ENCODE peak calls at places on chromosomes 2 and 18, in six cellular contexts. C is lower lobe of right lung, B is MM.1S, J is sigmoid colon, E is HCT116, Y is stomach. O is an unnamed sample.

GRCh38 chr2:85438291-85439110 is 20.0 kb downstream of the SH2D6 start:
- DNase-seq in C (no peak), B (no peak), J (no peak), E (no peak), Y (peak; percentile 41), O (peak; percentile 55)

GRCh38 chr2:166410828-166411472 is 35.2 kb upstream of the SCN9A start:
- DNase-seq in C (no peak), B (no peak), J (no peak), E (peak; percentile 58), Y (no peak), O (no peak)

GRCh38 chr2:96924775-96925747 is 55.2 kb upstream of the SEMA4C start:
- DNase-seq in C (no peak), B (no peak), J (peak; percentile 77), E (no peak), Y (no peak), O (no peak)

GRCh38 chr2:63052411-63053234 is 2.0 kb downstream of the OTX1 start:
- DNase-seq in C (no peak), B (no peak), J (peak; percentile 54), E (no peak), Y (no peak), O (peak; percentile 10)

GRCh38 chr2:97742381-97742847 is 29.0 kb downstream of the ZAP70 start:
- DNase-seq in C (no peak), B (no peak), J (no peak), E (no peak), Y (no peak), O (no peak)

GRCh38 chr2:73998451-73998850 is 13.7 kb downstream of the TET3 start:
- DNase-seq in C (no peak), B (no peak), J (no peak), E (no peak), Y (no peak), O (no peak)

GRCh38 chr2:96631804-96632435 is 6.2 kb downstream of the KANSL3 start:
- DNase-seq in C (no peak), B (no peak), J (no peak), E (no peak), Y (no peak), O (no peak)

GRCh38 chr2:33577660-33578059 is 21.4 kb downstream of the FAM98A start:
- DNase-seq in C (no peak), B (no peak), J (no peak), E (no peak), Y (no peak), O (no peak)

GRCh38 chr18:6219116-6219717 is 195.5 kb downstream of the L3MBTL4 start:
- DNase-seq in C (no peak), B (peak; percentile 30), J (no peak), E (no peak), Y (no peak), O (no peak)

GRCh38 chr2:165674780-165675179 is 119.3 kb downstream of the GALNT3 start:
- DNase-seq in C (no peak), B (peak; percentile 71), J (no peak), E (no peak), Y (no peak), O (no peak)

GRCh38 chr2:239266779-239267410 is 133.9 kb downstream of the HDAC4 start:
- DNase-seq in C (no peak), B (no peak), J (peak; percentile 64), E (no peak), Y (peak; percentile 22), O (peak; percentile 53)

GRCh38 chr18:45749918-45750689 is 26.1 kb downstream of the SLC14A1 start:
- DNase-seq in C (no peak), B (no peak), J (no peak), E (no peak), Y (no peak), O (no peak)

GRCh38 chr18:3689091-3689490 is 239.1 kb downstream of the TGIF1 start:
- DNase-seq in C (no peak), B (no peak), J (no peak), E (no peak), Y (no peak), O (no peak)

GRCh38 chr2:195363496-195363895 is 293.5 kb upstream of the SLC39A10 start:
- DNase-seq in C (no peak), B (no peak), J (no peak), E (no peak), Y (no peak), O (no peak)

GRCh38 chr2:57698935-57699449 is 347.6 kb upstream of the VRK2 start:
- DNase-seq in C (no peak), B (peak; percentile 71), J (no peak), E (no peak), Y (no peak), O (no peak)

GRCh38 chr2:47601518-47602015 is 181.4 kb upstream of the MSH6 start:
- DNase-seq in C (no peak), B (no peak), J (no peak), E (no peak), Y (no peak), O (no peak)

GRCh38 chr2:143698888-143699570 is 569.8 kb downstream of the ARHGAP15 start:
- DNase-seq in C (no peak), B (no peak), J (no peak), E (no peak), Y (no peak), O (no peak)

GRCh38 chr2:204272089-204272488 is 273.2 kb upstream of the PARD3B start:
- DNase-seq in C (no peak), B (no peak), J (no peak), E (no peak), Y (no peak), O (no peak)

GRCh38 chr18:58887613-58887963 is 22.9 kb downstream of the ZNF532 start:
- DNase-seq in C (peak; percentile 81), B (peak; percentile 77), J (peak; percentile 80), E (no peak), Y (peak; percentile 38), O (peak; percentile 63)

GRCh38 chr2:228688007-228688645 is 506.6 kb upstream of the SPHKAP start:
- DNase-seq in C (no peak), B (no peak), J (no peak), E (no peak), Y (no peak), O (no peak)

GRCh38 chr18:59813942-59814341 is 85.9 kb upstream of the PMAIP1 start:
- DNase-seq in C (no peak), B (no peak), J (no peak), E (no peak), Y (no peak), O (no peak)

GRCh38 chr2:127593228-127594115 is 52.5 kb upstream of the GPR17 start:
- DNase-seq in C (no peak), B (no peak), J (no peak), E (no peak), Y (peak; percentile 20), O (no peak)

GRCh38 chr2:197184959-197185586 is 125.5 kb downstream of the ANKRD44 start:
- DNase-seq in C (peak; percentile 65), B (no peak), J (peak; percentile 73), E (no peak), Y (peak; percentile 50), O (peak; percentile 91)

GRCh38 chr2:99255491-99256318 is at the start of gene LYG2:
- DNase-seq in C (no peak), B (no peak), J (no peak), E (no peak), Y (no peak), O (no peak)

GRCh38 chr18:57242285-57242684 is 95.4 kb downstream of the BOD1L2 start:
- DNase-seq in C (no peak), B (no peak), J (no peak), E (no peak), Y (no peak), O (no peak)

GRCh38 chr2:205274801-205275200 is 407.5 kb upstream of the NRP2 start:
- DNase-seq in C (no peak), B (no peak), J (no peak), E (no peak), Y (no peak), O (no peak)

GRCh38 chr2:173216055-173216454 is 138.6 kb upstream of the CDCA7 start:
- DNase-seq in C (no peak), B (no peak), J (no peak), E (no peak), Y (no peak), O (no peak)

GRCh38 chr2:38377501-38378258 is 607 bp upstream of the ATL2 start:
- DNase-seq in C (no peak), B (peak; percentile 22), J (no peak), E (no peak), Y (no peak), O (no peak)

GRCh38 chr2:146820672-146821071 is 1024.2 kb upstream of the ACVR2A start:
- DNase-seq in C (no peak), B (no peak), J (no peak), E (no peak), Y (no peak), O (no peak)

GRCh38 chr18:79962835-79963657 is 1.4 kb upstream of the HSBP1L1 start:
- DNase-seq in C (no peak), B (no peak), J (peak; percentile 43), E (no peak), Y (no peak), O (no peak)
- H3K4me3 ChIP-seq in C (no peak overlapping the region), B (no peak overlapping the region), J (no peak overlapping the region), E (no peak overlapping the region), Y (no peak overlapping the region), O (no peak overlapping the region)

DNA sequence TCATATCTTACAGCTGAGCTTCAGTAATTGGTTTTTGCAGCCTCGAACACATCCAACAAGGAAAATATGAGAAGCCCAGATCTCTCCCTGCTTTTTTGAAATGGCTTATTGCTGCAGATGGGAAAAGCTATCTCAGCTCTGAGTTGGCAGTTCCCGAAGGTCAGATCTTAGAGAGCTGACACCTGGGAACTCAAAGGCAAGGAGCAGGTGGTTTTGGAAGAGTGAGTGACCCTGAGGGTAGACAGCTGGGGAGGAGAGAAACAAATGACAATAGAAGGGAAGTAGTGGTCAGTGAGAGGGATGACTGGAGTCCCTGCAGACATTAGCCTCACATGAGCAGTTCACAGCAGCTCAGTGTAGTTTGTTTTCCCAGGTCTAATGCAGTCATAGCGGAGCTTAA is 317.9 kb downstream of the STK39 start:
- DNase-seq in C (no peak), B (no peak), J (no peak), E (no peak), Y (no peak), O (no peak)
- H3K9me3 ChIP-seq in C (no peaks in the 10 kb centered on the region), B (no peaks in the 10 kb centered on the region), J (no peaks in the 10 kb centered on the region), E (no peaks in the 10 kb centered on the region), Y (no peaks in the 10 kb centered on the region), O (no peaks in the 10 kb centered on the region)

GRCh38 chr2:101776172-101777043 is 78.9 kb downstream of the MAP4K4 start:
- DNase-seq in C (no peak), B (no peak), J (no peak), E (no peak), Y (no peak), O (no peak)

GRCh38 chr2:101779190-101779589 is 81.7 kb downstream of the MAP4K4 start:
- DNase-seq in C (no peak), B (no peak), J (no peak), E (no peak), Y (no peak), O (no peak)

GRCh38 chr2:101778102-101778501 is 80.6 kb downstream of the MAP4K4 start:
- DNase-seq in C (no peak), B (no peak), J (no peak), E (no peak), Y (no peak), O (no peak)

GRCh38 chr2:101775636-101776035 is 78.1 kb downstream of the MAP4K4 start:
- DNase-seq in C (no peak), B (no peak), J (no peak), E (no peak), Y (no peak), O (no peak)

GRCh38 chr2:101777337-101777736 is 79.8 kb downstream of the MAP4K4 start:
- DNase-seq in C (no peak), B (no peak), J (no peak), E (no peak), Y (no peak), O (no peak)
- H3K4me1 ChIP-seq in C (peaks cover 80% of the 10 kb centered on the region), B (no peaks in the 10 kb centered on the region), J (peaks cover 47% of the 10 kb centered on the region), E (no peaks in the 10 kb centered on the region), Y (peaks cover 17% of the 10 kb centered on the region), O (peaks cover 68% of the 10 kb centered on the region)

GRCh38 chr2:157897106-157897971 is 21.2 kb upstream of the ACVR1 start:
- DNase-seq in C (no peak), B (peak; percentile 79), J (no peak), E (no peak), Y (no peak), O (no peak)
- H3K4me3 ChIP-seq in C (peak overlapping the region; percentile 2), B (peak overlapping the region; percentile 27), J (no peak overlapping the region), E (no peak overlapping the region), Y (no peak overlapping the region), O (no peak overlapping the region)